ENCODE peak calls at places on chromosomes 1 and 21, in six cellular contexts. L, V, Y, F, T and P are unnamed samples.

GRCh38 chr1:228037401-228038386 is 30.9 kb downstream of the WNT3A start:
- DNase-seq in V (no peak), L (no peak), T (peak; percentile 68), Y (peak; percentile 88), F (no peak), P (no peak)

GRCh38 chr1:2229921-2230700 is 2.0 kb downstream of the SKI start:
- DNase-seq in Y (no peak), V (no peak), L (no peak), F (peak; percentile 60), T (no peak), P (peak; percentile 52)

GRCh38 chr1:26317612-26318337 is at the start of gene CD52:
- DNase-seq in T (peak; percentile 69), V (no peak), F (no peak), Y (peak; percentile 73), L (no peak), P (no peak)

GRCh38 chr1:94329986-94330385 is 88.2 kb upstream of the ABCD3 start:
- DNase-seq in V (no peak), T (no peak), L (no peak), Y (no peak), F (no peak), P (no peak)

GRCh38 chr1:247111636-247112478 is 7.7 kb upstream of the ZNF669 start:
- DNase-seq in T (peak; percentile 56), Y (peak; percentile 68), V (no peak), L (no peak), F (peak; percentile 53), P (peak; percentile 12)

GRCh38 chr1:32887623-32888022 is 1.3 kb downstream of the HPCA start:
- DNase-seq in F (no peak), T (no peak), V (no peak), Y (no peak), L (no peak), P (no peak)

GRCh38 chr1:98322966-98323365 is 338.6 kb upstream of the SNX7 start:
- DNase-seq in V (no peak), F (no peak), L (no peak), Y (no peak), T (no peak), P (no peak)

GRCh38 chr21:41953831-41954653 is at the start of gene C2CD2:
- DNase-seq in L (no peak), Y (peak; percentile 97), V (no peak), F (peak; percentile 30), T (peak; percentile 63), P (no peak)

GRCh38 chr1:182634306-182635072 is 30.3 kb upstream of the RGS16 start:
- DNase-seq in F (no peak), L (no peak), T (no peak), V (no peak), Y (no peak), P (no peak)

GRCh38 chr1:61265665-61266064 is 183.3 kb downstream of the NFIA start:
- DNase-seq in T (no peak), F (no peak), L (no peak), Y (no peak), V (no peak), P (no peak)

GRCh38 chr1:226871636-226872327 is 1.4 kb downstream of the PSEN2 start:
- DNase-seq in Y (no peak), V (no peak), T (no peak), F (no peak), L (no peak), P (no peak)

GRCh38 chr21:41712730-41713129 is 54.1 kb downstream of the RIPK4 start:
- DNase-seq in V (no peak), Y (no peak), T (no peak), F (no peak), L (no peak), P (no peak)

GRCh38 chr1:147389532-147390184 is 147.2 kb downstream of the CHD1L start:
- DNase-seq in T (no peak), F (peak; percentile 0), Y (peak; percentile 66), L (peak; percentile 23), V (peak; percentile 18), P (no peak)

GRCh38 chr1:35557118-35557610 is at the start of gene KIAA0319L:
- DNase-seq in Y (peak; percentile 91), L (peak; percentile 86), F (peak; percentile 100), T (no peak), V (peak; percentile 80), P (peak; percentile 98)

GRCh38 chr1:49346767-49347349 is 570.2 kb upstream of the BEND5 start:
- DNase-seq in L (no peak), T (no peak), Y (no peak), V (no peak), F (no peak), P (no peak)

GRCh38 chr1:55823521-55824296 is 608.5 kb upstream of the USP24 start:
- DNase-seq in T (no peak), L (peak; percentile 20), V (no peak), Y (no peak), F (no peak), P (no peak)

GRCh38 chr1:246773213-246773641 is 49.0 kb downstream of the SCCPDH start:
- DNase-seq in L (no peak), V (no peak), Y (peak; percentile 74), T (no peak), F (no peak), P (no peak)

GRCh38 chr1:180860535-180860934 is 52.2 kb upstream of the KIAA1614 start:
- DNase-seq in F (no peak), T (no peak), L (no peak), V (no peak), Y (no peak), P (no peak)

GRCh38 chr1:196608401-196609113 is at the start of gene KCNT2:
- DNase-seq in T (no peak), F (peak; percentile 26), L (peak; percentile 22), V (no peak), Y (no peak), P (no peak)

GRCh38 chr1:1926886-1927660 is 8.0 kb upstream of the TMEM52 start:
- DNase-seq in F (no peak), V (no peak), T (no peak), L (no peak), Y (no peak), P (no peak)

GRCh38 chr1:228830954-228831481 is 95.7 kb downstream of the RHOU start:
- DNase-seq in T (no peak), Y (peak; percentile 45), V (no peak), F (no peak), L (peak; percentile 7), P (no peak)

GRCh38 chr1:25710583-25711347 is 89.2 kb upstream of the SELENON start:
- DNase-seq in L (no peak), V (no peak), F (no peak), Y (no peak), T (no peak), P (no peak)

GRCh38 chr1:67970088-67970487 is 80.3 kb downstream of the DIRAS3 start:
- DNase-seq in L (peak; percentile 41), Y (no peak), F (no peak), T (no peak), V (no peak), P (no peak)

GRCh38 chr1:28365864-28366263 is 3.7 kb upstream of the PHACTR4 start:
- DNase-seq in Y (no peak), V (no peak), T (no peak), L (no peak), F (no peak), P (no peak)

GRCh38 chr1:96306809-96307208 is 414.8 kb upstream of the PTBP2 start:
- DNase-seq in V (no peak), T (no peak), L (no peak), Y (no peak), F (no peak), P (no peak)

GRCh38 chr1:24555591-24556413 is at the start of gene NCMAP:
- DNase-seq in V (no peak), T (peak; percentile 65), F (no peak), L (no peak), Y (peak; percentile 36), P (no peak)

GRCh38 chr1:118077331-118078055 is 107.5 kb downstream of the SPAG17 start:
- DNase-seq in Y (no peak), T (no peak), F (no peak), L (no peak), V (no peak), P (no peak)

GRCh38 chr1:43005460-43006351 is 47.0 kb upstream of the SLC2A1 start:
- DNase-seq in T (no peak), L (no peak), V (no peak), Y (no peak), F (no peak), P (no peak)

GRCh38 chr1:36384542-36385409 is 948 bp downstream of the STK40 start:
- DNase-seq in V (peak; percentile 54), L (no peak), F (no peak), T (peak; percentile 68), Y (no peak), P (peak; percentile 51)

GRCh38 chr1:89022167-89022959 is at the start of gene GBP3:
- DNase-seq in F (no peak), V (no peak), T (no peak), Y (peak; percentile 34), L (peak; percentile 8), P (no peak)

GRCh38 chr1:58919986-58920376 is 136.1 kb upstream of the JUN start:
- DNase-seq in V (no peak), T (no peak), L (no peak), F (no peak), Y (no peak), P (no peak)

GRCh38 chr21:40053007-40053406 is 185.8 kb downstream of the PCP4 start:
- DNase-seq in T (no peak), L (no peak), V (no peak), Y (no peak), F (peak; percentile 30), P (no peak)

GRCh38 chr1:47569681-47570470 is 132.0 kb downstream of the FOXD2 start:
- DNase-seq in L (peak; percentile 75), Y (no peak), T (no peak), F (no peak), V (no peak), P (no peak)

GRCh38 chr1:1510912-1511532 is 940 bp upstream of the ATAD3A start:
- DNase-seq in T (peak; percentile 59), Y (no peak), F (no peak), L (no peak), V (no peak), P (no peak)